ENCODE peak calls at places on chromosomes 11 and 22, in nine cellular contexts. Z is cardiac fibroblast, G is uterus, D is psoas muscle, Q is cardiac muscle cell, X is right cardiac atrium, M is lower lobe of right lung, Y is mucosa of descending colon, H is tibial artery. F is an unnamed sample.

GRCh38 chr11:19769820-19770219 is 57.2 kb downstream of the NAV2 start:
- DNase-seq in Y (no peak), H (no peak), Z (peak), M (no peak), G (no peak), D (no peak), X (no peak), Q (peak), F (no peak)

GRCh38 chr11:133579165-133580031 is 47.1 kb upstream of the OPCML start:
- DNase-seq in Y (no peak), H (no peak), G (no peak), X (no peak), Q (no peak), D (no peak), Z (no peak), M (no peak), F (no peak)

GRCh38 chr11:2991477-2992233 is 474 bp downstream of the NAP1L4 start:
- DNase-seq in G (no peak), Q (peak), M (no peak), D (no peak), X (no peak), Y (no peak), Z (peak), H (no peak), F (no peak)

GRCh38 chr11:63635762-63636465 is 21.7 kb upstream of the PLAAT3 start:
- DNase-seq in Y (no peak), Q (peak), X (peak), M (no peak), H (peak), Z (peak), G (peak), D (peak), F (peak)

GRCh38 chr11:66334605-66335442 is 1.4 kb downstream of the RIN1 start:
- DNase-seq in Z (peak), G (no peak), M (peak), X (peak), H (peak), Y (peak), D (no peak), Q (peak), F (no peak)

GRCh38 chr22:43176090-43176489 is 10.8 kb downstream of the TTLL12 start:
- DNase-seq in D (no peak), X (peak), M (no peak), Q (no peak), H (no peak), Y (peak), G (no peak), Z (no peak), F (peak)

GRCh38 chr22:31950226-31950625 is 5.9 kb downstream of the YWHAH start:
- DNase-seq in D (no peak), M (no peak), G (no peak), X (peak), H (no peak), Y (no peak), Z (no peak), Q (no peak), F (no peak)

GRCh38 chr11:20095189-20095588 is 65.1 kb downstream of the DBX1 start:
- DNase-seq in M (no peak), Q (no peak), H (no peak), D (no peak), X (no peak), Z (no peak), G (no peak), Y (no peak), F (no peak)

GRCh38 chr11:20605602-20606091 is 6.2 kb downstream of the SLC6A5 start:
- DNase-seq in M (no peak), G (no peak), Y (no peak), X (no peak), H (no peak), Q (no peak), Z (no peak), D (no peak), F (no peak)

GRCh38 chr22:36419912-36420882 is 32.4 kb upstream of the MYH9 start:
- DNase-seq in Q (no peak), Y (no peak), X (peak), H (no peak), D (no peak), G (no peak), M (no peak), Z (peak), F (no peak)

GRCh38 chr22:44328762-44329161 is 16.0 kb upstream of the SHISAL1 start:
- DNase-seq in Y (no peak), D (no peak), Q (no peak), M (no peak), Z (no peak), H (no peak), X (no peak), G (no peak), F (no peak)

GRCh38 chr11:46291441-46292143 is 14.1 kb downstream of the CREB3L1 start:
- DNase-seq in M (no peak), X (peak), Q (peak), G (peak), Z (peak), H (no peak), D (peak), Y (peak), F (no peak)

GRCh38 chr22:45335021-45335818 is 25.5 kb downstream of the FAM118A start:
- DNase-seq in M (no peak), D (peak), Z (no peak), X (peak), Y (no peak), G (no peak), Q (no peak), H (no peak), F (peak)

GRCh38 chr11:124762077-124762623 is at the start of gene ESAM:
- DNase-seq in X (peak), Q (no peak), G (no peak), Z (no peak), H (no peak), M (peak), D (peak), Y (peak), F (peak)

GRCh38 chr11:90650124-90650523 is 427.3 kb upstream of the CHORDC1 start:
- DNase-seq in Q (no peak), X (no peak), D (no peak), Y (no peak), H (no peak), M (no peak), Z (no peak), G (no peak), F (no peak)

GRCh38 chr11:96154802-96155520 is 188.0 kb downstream of the MAML2 start:
- DNase-seq in D (no peak), Z (peak), M (no peak), X (peak), Y (no peak), Q (peak), G (no peak), H (no peak), F (no peak)

GRCh38 chr22:27097481-27097880 is 440.1 kb downstream of the MIAT start:
- DNase-seq in M (no peak), Y (no peak), G (no peak), D (no peak), X (no peak), H (no peak), Z (no peak), Q (no peak), F (no peak)

GRCh38 chr11:130585545-130585944 is 137.1 kb downstream of the ADAMTS15 start:
- DNase-seq in D (no peak), Z (peak), H (no peak), Y (no peak), M (no peak), X (peak), Q (peak), G (no peak), F (no peak)

GRCh38 chr11:88689548-88690240 is 352.2 kb upstream of the CTSC start:
- DNase-seq in D (no peak), G (no peak), Y (no peak), H (no peak), Z (no peak), M (no peak), X (no peak), Q (no peak), F (no peak)

GRCh38 chr11:36289226-36289852 is at the start of gene COMMD9:
- DNase-seq in X (peak), Z (peak), H (peak), D (peak), M (peak), Q (peak), G (peak), Y (peak), F (peak)

GRCh38 chr11:35040221-35040942 is 98.6 kb upstream of the CD44 start:
- DNase-seq in Z (peak), Q (peak), Y (no peak), G (no peak), M (no peak), H (no peak), X (no peak), D (no peak), F (no peak)

GRCh38 chr22:39178206-39179111 is 26.0 kb upstream of the CBX7 start:
- DNase-seq in Z (peak), H (no peak), Y (no peak), M (no peak), X (no peak), Q (peak), G (no peak), D (no peak), F (no peak)

GRCh38 chr22:19819911-19820879 is 34.5 kb downstream of the GNB1L start:
- DNase-seq in Q (no peak), Y (peak), M (peak), X (no peak), Z (no peak), D (no peak), G (no peak), H (no peak), F (no peak)

GRCh38 chr11:104028476-104028875 is 8.0 kb upstream of the DDI1 start:
- DNase-seq in Y (no peak), Q (peak), D (no peak), Z (peak), G (no peak), X (no peak), M (no peak), H (no peak), F (no peak)

GRCh38 chr11:77095551-77096490 is 6.8 kb upstream of the OMP start:
- DNase-seq in Q (no peak), G (no peak), Y (peak), X (no peak), M (peak), H (no peak), D (peak), Z (no peak), F (peak)

GRCh38 chr11:62555464-62556092 is 9.0 kb upstream of the AHNAK start:
- DNase-seq in X (no peak), G (no peak), M (peak), Q (no peak), Y (no peak), Z (peak), D (no peak), H (peak), F (peak)

GRCh38 chr22:20773793-20774212 is at the start of gene SERPIND1:
- DNase-seq in Q (no peak), H (no peak), D (no peak), M (no peak), X (no peak), G (no peak), Y (no peak), Z (no peak), F (no peak)

GRCh38 chr11:85941380-85941973 is 86.3 kb downstream of the CCDC83 start:
- DNase-seq in M (no peak), D (peak), H (peak), Z (peak), Q (peak), G (peak), Y (no peak), X (peak), F (no peak)

DNA sequence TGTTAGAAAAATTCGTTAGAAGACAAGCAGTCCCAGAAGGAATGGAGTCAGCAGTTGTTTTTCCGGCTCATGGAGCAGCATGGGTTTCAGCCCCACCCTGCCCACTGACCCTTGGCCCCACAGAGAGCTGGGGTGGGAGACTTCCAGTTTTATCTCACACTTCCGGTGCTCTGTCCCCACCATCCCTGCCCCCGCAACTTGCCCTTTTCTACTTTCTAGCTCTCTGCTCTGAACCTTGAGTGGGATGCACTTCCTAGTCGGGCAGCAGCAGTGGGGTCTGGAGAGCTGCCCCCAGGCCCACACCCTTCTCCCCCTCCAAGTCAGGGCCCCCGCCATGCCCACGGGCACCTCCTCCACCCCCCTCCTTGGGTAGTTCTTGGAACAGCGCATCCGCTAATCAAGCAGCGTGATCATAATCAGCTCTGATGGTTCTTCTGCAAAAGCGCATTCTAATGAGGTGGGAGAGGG is 184.4 kb downstream of the CEP164 start:
- DNase-seq in X (peak), Q (no peak), D (no peak), G (no peak), H (no peak), M (no peak), Y (no peak), Z (no peak), F (no peak)
- H3K4me3 ChIP-seq in X (no peak), Q (no peak), D (no peak), G (no peak), H (no peak), M (no peak), Y (no peak), Z (no peak), F (no peak)

DNA sequence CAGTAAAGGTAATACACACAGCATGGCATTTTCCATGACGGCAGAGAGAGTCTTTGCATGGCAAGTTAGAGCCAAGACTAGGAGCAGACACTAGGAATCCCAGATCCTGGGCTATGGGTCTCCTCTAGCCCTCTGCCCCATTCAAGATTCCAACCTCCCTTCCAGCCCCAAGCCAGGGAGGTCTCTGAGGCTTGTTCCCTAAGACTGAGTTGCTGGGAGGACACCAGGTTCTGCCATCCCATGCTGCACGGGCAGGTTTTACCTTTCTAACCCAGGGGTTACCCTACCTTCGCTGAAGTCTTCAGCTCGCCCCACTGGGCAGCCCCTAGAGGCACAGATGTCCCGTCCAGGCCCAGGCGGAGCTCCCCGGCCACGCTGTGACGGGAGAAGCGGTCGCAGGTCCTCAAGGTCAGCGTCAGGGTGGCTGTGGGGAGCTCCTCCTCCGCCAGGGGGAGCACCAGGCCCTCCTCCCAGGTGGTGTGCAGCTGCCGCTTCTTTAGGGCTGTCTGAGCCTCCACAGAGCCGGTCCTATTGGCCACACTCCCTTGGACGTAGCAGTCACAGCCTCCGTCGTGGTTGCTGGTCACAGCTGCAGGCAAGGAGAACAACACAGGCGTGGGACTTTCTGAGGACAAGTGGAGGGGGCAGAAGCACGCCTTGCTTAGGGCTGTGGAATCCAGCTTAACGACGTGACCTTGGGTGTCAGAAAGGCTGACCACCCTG is 33.8 kb downstream of the SYT13 start:
- DNase-seq in D (peak), H (no peak), Y (peak), Q (peak), X (peak), Z (peak), G (no peak), M (peak), F (peak)
- H3K4me3 ChIP-seq in D (no peak), H (no peak), Y (no peak), Q (no peak), X (no peak), Z (no peak), G (no peak), M (no peak), F (peak)

GRCh38 chr11:128689946-128690745 is 3.7 kb upstream of the FLI1 start:
- DNase-seq in D (peak), G (no peak), X (peak), M (peak), H (no peak), Q (peak), Y (peak), Z (no peak), F (no peak)
- H3K4me3 ChIP-seq in D (peak), G (no peak), X (peak), M (peak), H (peak), Q (peak), Y (no peak), Z (no peak), F (peak)

DNA sequence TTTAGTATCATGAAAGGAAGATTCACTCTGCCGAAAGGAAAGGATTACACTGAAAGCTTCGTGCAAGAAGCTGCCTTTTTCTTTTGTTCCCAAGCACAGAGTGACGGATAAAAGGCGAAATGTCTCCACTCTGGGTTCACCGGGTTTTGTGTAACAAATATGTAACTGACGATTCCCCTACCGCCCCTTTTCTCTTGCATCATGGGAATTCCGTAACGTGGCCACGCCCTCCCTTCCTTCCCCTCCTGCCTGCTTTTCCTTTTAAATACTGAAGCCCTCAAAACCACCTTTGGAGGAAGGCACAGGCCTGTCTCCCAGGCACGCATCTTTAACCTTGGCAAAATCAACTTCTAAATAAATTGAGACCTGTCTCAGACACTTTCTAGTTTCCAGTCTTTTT is 16.4 kb upstream of the TESMIN start:
- DNase-seq in Y (no peak), Z (no peak), D (no peak), X (no peak), M (no peak), Q (no peak), G (no peak), H (no peak), F (no peak)
- H3K4me3 ChIP-seq in Y (no peak), Z (no peak), D (no peak), X (no peak), M (no peak), Q (no peak), G (no peak), H (no peak), F (no peak)

GRCh38 chr22:49960967-49961600 is 512 bp downstream of the PIM3 start:
- DNase-seq in X (peak), D (peak), H (no peak), Q (peak), G (peak), Y (peak), Z (peak), M (peak), F (peak)
- H3K4me3 ChIP-seq in X (peak), D (peak), H (peak), Q (peak), G (peak), Y (peak), Z (peak), M (peak), F (peak)

DNA sequence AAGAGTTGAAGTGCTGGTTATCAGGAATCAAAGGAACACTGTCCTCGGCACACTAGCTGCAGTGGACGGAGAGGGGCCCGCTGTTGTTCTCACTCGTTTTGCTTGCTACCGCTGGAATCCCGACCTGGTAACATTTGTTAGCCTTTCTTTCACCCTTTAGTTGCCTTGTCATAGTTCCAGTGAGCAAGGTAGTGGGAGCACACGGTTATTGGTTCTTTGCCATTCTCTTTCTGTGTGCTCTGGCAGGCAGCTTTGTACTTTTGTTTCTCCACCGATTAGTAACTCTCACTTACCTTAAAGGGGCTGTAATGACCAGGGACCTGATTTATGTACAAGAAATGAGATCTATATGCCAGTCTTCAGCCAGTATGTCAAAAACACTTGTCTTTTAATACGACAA is 1.8 kb downstream of the DEPDC7 start:
- DNase-seq in X (no peak), Y (no peak), D (no peak), Z (no peak), Q (no peak), G (no peak), M (no peak), H (no peak), F (no peak)
- H3K4me3 ChIP-seq in X (no peak), Y (no peak), D (peak), Z (no peak), Q (no peak), G (no peak), M (no peak), H (no peak), F (no peak)